ENCODE peak calls at places on chromosomes 2 and 18, in six cellular contexts. One of them, this sample, is unnamed.

GRCh38 chr18:8423051-8423558 is 186.1 kb upstream of the RAB12 start:
- DNase-seq in fibroblast of mammary gland: peak; percentile 63
- DNase-seq in A673: no peak
- DNase-seq in mucosa of descending colon: no peak
- DNase-seq in heart left ventricle: no peak
- DNase-seq in spleen: no peak
- DNase-seq in this sample: peak; percentile 31

GRCh38 chr2:28268386-28268785 is 124.3 kb upstream of the FOSL2 start:
- DNase-seq in fibroblast of mammary gland: peak; percentile 16
- DNase-seq in mucosa of descending colon: no peak
- DNase-seq in spleen: no peak
- DNase-seq in A673: no peak
- DNase-seq in heart left ventricle: no peak
- DNase-seq in this sample: no peak

GRCh38 chr18:68874361-68874760 is 76.5 kb downstream of the CCDC102B start:
- DNase-seq in mucosa of descending colon: no peak
- DNase-seq in spleen: no peak
- DNase-seq in heart left ventricle: no peak
- DNase-seq in fibroblast of mammary gland: peak; percentile 26
- DNase-seq in A673: no peak
- DNase-seq in this sample: no peak

GRCh38 chr2:10340593-10340975 is 37.9 kb downstream of the HPCAL1 start:
- DNase-seq in spleen: no peak
- DNase-seq in A673: no peak
- DNase-seq in fibroblast of mammary gland: no peak
- DNase-seq in mucosa of descending colon: no peak
- DNase-seq in heart left ventricle: no peak
- DNase-seq in this sample: no peak

GRCh38 chr2:88855620-88856408 is 164.3 kb downstream of the RPIA start:
- DNase-seq in fibroblast of mammary gland: no peak
- DNase-seq in heart left ventricle: no peak
- DNase-seq in A673: no peak
- DNase-seq in spleen: no peak
- DNase-seq in mucosa of descending colon: peak; percentile 21
- DNase-seq in this sample: no peak

GRCh38 chr2:126482582-126483464 is 173.1 kb upstream of the GYPC start:
- DNase-seq in fibroblast of mammary gland: no peak
- DNase-seq in mucosa of descending colon: no peak
- DNase-seq in heart left ventricle: no peak
- DNase-seq in spleen: no peak
- DNase-seq in A673: peak; percentile 30
- DNase-seq in this sample: peak; percentile 74

GRCh38 chr2:235608200-235608591 is 114.4 kb downstream of the AGAP1 start:
- DNase-seq in heart left ventricle: no peak
- DNase-seq in spleen: no peak
- DNase-seq in mucosa of descending colon: no peak
- DNase-seq in A673: no peak
- DNase-seq in fibroblast of mammary gland: no peak
- DNase-seq in this sample: no peak

GRCh38 chr2:101717041-101717817 is 19.7 kb downstream of the MAP4K4 start:
- DNase-seq in heart left ventricle: no peak
- DNase-seq in A673: no peak
- DNase-seq in fibroblast of mammary gland: no peak
- DNase-seq in spleen: peak; percentile 88
- DNase-seq in mucosa of descending colon: peak; percentile 28
- DNase-seq in this sample: peak; percentile 74

GRCh38 chr2:15684161-15685042 is 92.7 kb downstream of the DDX1 start:
- DNase-seq in heart left ventricle: no peak
- DNase-seq in A673: no peak
- DNase-seq in spleen: no peak
- DNase-seq in fibroblast of mammary gland: no peak
- DNase-seq in mucosa of descending colon: no peak
- DNase-seq in this sample: no peak

GRCh38 chr2:128396946-128397345 is 78.3 kb upstream of the HS6ST1 start:
- DNase-seq in fibroblast of mammary gland: no peak
- DNase-seq in heart left ventricle: no peak
- DNase-seq in spleen: no peak
- DNase-seq in A673: no peak
- DNase-seq in mucosa of descending colon: no peak
- DNase-seq in this sample: no peak

GRCh38 chr18:22789600-22789999 is 143.5 kb upstream of the RBBP8 start:
- DNase-seq in fibroblast of mammary gland: no peak
- DNase-seq in A673: no peak
- DNase-seq in mucosa of descending colon: no peak
- DNase-seq in spleen: no peak
- DNase-seq in heart left ventricle: no peak
- DNase-seq in this sample: no peak

GRCh38 chr2:24359701-24360049 is 661 bp downstream of the ITSN2 start:
- DNase-seq in A673: no peak
- DNase-seq in fibroblast of mammary gland: peak; percentile 25
- DNase-seq in heart left ventricle: peak; percentile 39
- DNase-seq in spleen: peak; percentile 91
- DNase-seq in mucosa of descending colon: peak; percentile 75
- DNase-seq in this sample: peak; percentile 21

GRCh38 chr18:48875942-48876511 is 74.7 kb downstream of the SMAD7 start:
- DNase-seq in spleen: peak; percentile 68
- DNase-seq in A673: no peak
- DNase-seq in heart left ventricle: no peak
- DNase-seq in fibroblast of mammary gland: no peak
- DNase-seq in mucosa of descending colon: no peak
- DNase-seq in this sample: peak; percentile 85

GRCh38 chr18:10170375-10170774 is 256.6 kb downstream of the VAPA start:
- DNase-seq in fibroblast of mammary gland: no peak
- DNase-seq in A673: no peak
- DNase-seq in heart left ventricle: no peak
- DNase-seq in spleen: no peak
- DNase-seq in mucosa of descending colon: no peak
- DNase-seq in this sample: no peak

GRCh38 chr2:112706170-112706664 is 14.6 kb upstream of the NT5DC4 start:
- DNase-seq in spleen: no peak
- DNase-seq in fibroblast of mammary gland: no peak
- DNase-seq in heart left ventricle: no peak
- DNase-seq in A673: no peak
- DNase-seq in mucosa of descending colon: no peak
- DNase-seq in this sample: peak; percentile 82

GRCh38 chr2:216139884-216140283 is 30.7 kb downstream of the XRCC5 start:
- DNase-seq in A673: peak; percentile 25
- DNase-seq in heart left ventricle: no peak
- DNase-seq in fibroblast of mammary gland: no peak
- DNase-seq in spleen: no peak
- DNase-seq in mucosa of descending colon: peak; percentile 55
- DNase-seq in this sample: peak; percentile 73

GRCh38 chr2:235541016-235541415 is 47.2 kb downstream of the AGAP1 start:
- DNase-seq in A673: no peak
- DNase-seq in heart left ventricle: no peak
- DNase-seq in fibroblast of mammary gland: no peak
- DNase-seq in mucosa of descending colon: peak; percentile 74
- DNase-seq in spleen: no peak
- DNase-seq in this sample: no peak

GRCh38 chr18:35026407-35027061 is 14.7 kb upstream of the MAPRE2 start:
- DNase-seq in fibroblast of mammary gland: no peak
- DNase-seq in spleen: no peak
- DNase-seq in A673: no peak
- DNase-seq in mucosa of descending colon: no peak
- DNase-seq in heart left ventricle: no peak
- DNase-seq in this sample: peak; percentile 75

GRCh38 chr18:70289351-70290330 is 796 bp downstream of the SOCS6 start:
- DNase-seq in spleen: no peak
- DNase-seq in mucosa of descending colon: peak; percentile 58
- DNase-seq in A673: peak; percentile 36
- DNase-seq in heart left ventricle: peak; percentile 45
- DNase-seq in fibroblast of mammary gland: no peak
- DNase-seq in this sample: peak; percentile 62

GRCh38 chr2:85110991-85111560 is 22.1 kb upstream of the TCF7L1 start:
- DNase-seq in mucosa of descending colon: no peak
- DNase-seq in fibroblast of mammary gland: peak; percentile 69
- DNase-seq in spleen: no peak
- DNase-seq in A673: no peak
- DNase-seq in heart left ventricle: no peak
- DNase-seq in this sample: peak; percentile 51

GRCh38 chr2:71174207-71174606 is 43.8 kb downstream of the MPHOSPH10 start:
- DNase-seq in spleen: no peak
- DNase-seq in heart left ventricle: no peak
- DNase-seq in mucosa of descending colon: no peak
- DNase-seq in fibroblast of mammary gland: no peak
- DNase-seq in A673: no peak
- DNase-seq in this sample: no peak

GRCh38 chr2:73907840-73908452 is 15.1 kb downstream of the ACTG2 start:
- DNase-seq in mucosa of descending colon: peak; percentile 55
- DNase-seq in fibroblast of mammary gland: peak; percentile 45
- DNase-seq in spleen: no peak
- DNase-seq in heart left ventricle: no peak
- DNase-seq in A673: peak; percentile 54
- DNase-seq in this sample: peak; percentile 58

GRCh38 chr18:55981712-55982475 is 393.9 kb upstream of the TCF4 start:
- DNase-seq in heart left ventricle: no peak
- DNase-seq in fibroblast of mammary gland: no peak
- DNase-seq in mucosa of descending colon: no peak
- DNase-seq in A673: no peak
- DNase-seq in spleen: no peak
- DNase-seq in this sample: no peak

GRCh38 chr2:31129835-31130561 is 8.2 kb downstream of the GALNT14 start:
- DNase-seq in fibroblast of mammary gland: no peak
- DNase-seq in heart left ventricle: no peak
- DNase-seq in A673: peak; percentile 37
- DNase-seq in mucosa of descending colon: no peak
- DNase-seq in spleen: no peak
- DNase-seq in this sample: no peak

GRCh38 chr2:197034292-197034691 is 107.8 kb upstream of the PGAP1 start:
- DNase-seq in fibroblast of mammary gland: no peak
- DNase-seq in mucosa of descending colon: no peak
- DNase-seq in heart left ventricle: no peak
- DNase-seq in spleen: no peak
- DNase-seq in A673: no peak
- DNase-seq in this sample: no peak

GRCh38 chr2:19256239-19256638 is 102.2 kb downstream of the OSR1 start:
- DNase-seq in A673: no peak
- DNase-seq in heart left ventricle: no peak
- DNase-seq in fibroblast of mammary gland: peak; percentile 99
- DNase-seq in mucosa of descending colon: peak; percentile 4
- DNase-seq in spleen: no peak
- DNase-seq in this sample: no peak

GRCh38 chr2:113283704-113284284 is 5.1 kb upstream of the PAX8 start:
- DNase-seq in heart left ventricle: peak; percentile 65
- DNase-seq in spleen: peak; percentile 83
- DNase-seq in A673: peak; percentile 48
- DNase-seq in mucosa of descending colon: peak; percentile 39
- DNase-seq in fibroblast of mammary gland: peak; percentile 86
- DNase-seq in this sample: peak; percentile 59

GRCh38 chr18:49041677-49042570 is 91.2 kb upstream of the SMAD7 start:
- DNase-seq in mucosa of descending colon: peak; percentile 88
- DNase-seq in spleen: no peak
- DNase-seq in heart left ventricle: peak; percentile 64
- DNase-seq in fibroblast of mammary gland: peak; percentile 61
- DNase-seq in A673: peak; percentile 49
- DNase-seq in this sample: peak; percentile 72

GRCh38 chr18:2535419-2535910 is 35.8 kb downstream of the METTL4 start:
- DNase-seq in heart left ventricle: no peak
- DNase-seq in spleen: no peak
- DNase-seq in fibroblast of mammary gland: no peak
- DNase-seq in mucosa of descending colon: no peak
- DNase-seq in A673: no peak
- DNase-seq in this sample: peak; percentile 30

GRCh38 chr2:11752906-11753305 is 6.5 kb downstream of the LPIN1 start:
- DNase-seq in spleen: no peak
- DNase-seq in mucosa of descending colon: no peak
- DNase-seq in heart left ventricle: no peak
- DNase-seq in fibroblast of mammary gland: no peak
- DNase-seq in A673: no peak
- DNase-seq in this sample: no peak
- H3K4me3 ChIP-seq in spleen: no peak overlapping the region
- H3K4me3 ChIP-seq in mucosa of descending colon: no peak overlapping the region
- H3K4me3 ChIP-seq in heart left ventricle: no peak overlapping the region
- H3K4me3 ChIP-seq in fibroblast of mammary gland: no peak overlapping the region
- H3K4me3 ChIP-seq in A673: no peak overlapping the region
- H3K4me3 ChIP-seq in this sample: no peak overlapping the region

GRCh38 chr18:77108001-77108692 is 24.4 kb downstream of the MBP start:
- DNase-seq in mucosa of descending colon: peak; percentile 64
- DNase-seq in heart left ventricle: peak; percentile 65
- DNase-seq in A673: no peak
- DNase-seq in spleen: no peak
- DNase-seq in fibroblast of mammary gland: peak; percentile 91
- DNase-seq in this sample: no peak
- H3K4me3 ChIP-seq in mucosa of descending colon: no peak overlapping the region
- H3K4me3 ChIP-seq in heart left ventricle: no peak overlapping the region
- H3K4me3 ChIP-seq in A673: peak overlapping the region; percentile 5
- H3K4me3 ChIP-seq in spleen: no peak overlapping the region
- H3K4me3 ChIP-seq in fibroblast of mammary gland: no peak overlapping the region
- H3K4me3 ChIP-seq in this sample: no peak overlapping the region

DNA sequence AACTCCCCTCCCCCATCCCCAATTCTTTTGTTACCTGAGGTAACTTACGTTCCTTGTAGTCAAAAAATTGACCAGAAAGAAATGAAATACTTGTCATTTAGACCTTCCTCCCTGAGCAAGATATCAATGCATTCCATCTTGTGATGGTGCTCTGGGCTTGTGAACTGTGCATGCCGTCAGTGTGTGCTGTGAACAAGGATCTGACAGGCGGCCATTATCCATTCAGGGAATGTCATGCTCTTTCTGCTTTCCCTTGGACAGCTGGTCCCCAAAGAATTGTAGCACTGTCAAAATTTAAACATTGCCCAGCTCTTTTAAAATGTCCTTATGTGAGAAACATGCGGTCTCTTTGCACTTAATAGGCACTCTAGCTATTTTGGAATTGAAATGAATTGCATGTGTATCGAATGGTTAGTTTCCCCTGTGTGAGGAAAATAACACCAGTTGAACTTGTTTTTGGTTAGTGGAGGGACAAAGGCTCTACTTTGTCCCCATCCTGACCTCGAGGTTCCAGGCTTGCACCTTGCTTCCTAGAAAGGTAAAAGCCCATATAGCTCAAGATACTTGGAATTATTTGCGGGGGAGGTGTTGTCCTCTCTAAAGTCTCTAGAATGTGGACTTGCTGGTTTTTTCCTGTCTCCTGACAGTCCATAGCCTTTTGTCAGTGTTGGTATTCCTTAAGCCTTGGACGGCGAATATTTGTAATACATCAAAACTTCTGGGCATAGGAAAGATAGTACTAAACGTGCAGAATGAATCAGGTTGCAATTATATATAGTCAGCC is 350.9 kb downstream of the NUP35 start:
- DNase-seq in heart left ventricle: no peak
- DNase-seq in fibroblast of mammary gland: no peak
- DNase-seq in spleen: no peak
- DNase-seq in mucosa of descending colon: no peak
- DNase-seq in A673: no peak
- DNase-seq in this sample: peak; percentile 14
- H3K4me3 ChIP-seq in heart left ventricle: no peak overlapping the region
- H3K4me3 ChIP-seq in fibroblast of mammary gland: no peak overlapping the region
- H3K4me3 ChIP-seq in spleen: no peak overlapping the region
- H3K4me3 ChIP-seq in mucosa of descending colon: no peak overlapping the region
- H3K4me3 ChIP-seq in A673: no peak overlapping the region
- H3K4me3 ChIP-seq in this sample: no peak overlapping the region

GRCh38 chr18:11689031-11689971 is at the start of gene GNAL:
- DNase-seq in heart left ventricle: peak; percentile 81
- DNase-seq in A673: peak; percentile 80
- DNase-seq in spleen: peak; percentile 81
- DNase-seq in mucosa of descending colon: peak; percentile 82
- DNase-seq in fibroblast of mammary gland: peak; percentile 84
- DNase-seq in this sample: peak; percentile 94

GRCh38 chr18:11695736-11696135 is 6.7 kb downstream of the GNAL start:
- DNase-seq in heart left ventricle: no peak
- DNase-seq in fibroblast of mammary gland: no peak
- DNase-seq in mucosa of descending colon: no peak
- DNase-seq in spleen: no peak
- DNase-seq in A673: no peak
- DNase-seq in this sample: no peak

GRCh38 chr18:11689972-11690570 is 1.0 kb downstream of the GNAL start:
- DNase-seq in fibroblast of mammary gland: peak; percentile 29
- DNase-seq in heart left ventricle: no peak
- DNase-seq in spleen: no peak
- DNase-seq in mucosa of descending colon: peak; percentile 8
- DNase-seq in A673: peak; percentile 11
- DNase-seq in this sample: peak; percentile 50
- H3K4me3 ChIP-seq in fibroblast of mammary gland: peak overlapping the region; percentile 4
- H3K4me3 ChIP-seq in heart left ventricle: peak overlapping the region; percentile 59
- H3K4me3 ChIP-seq in spleen: peak overlapping the region; percentile 40
- H3K4me3 ChIP-seq in mucosa of descending colon: no peak overlapping the region
- H3K4me3 ChIP-seq in A673: peak overlapping the region; percentile 42
- H3K4me3 ChIP-seq in this sample: peak overlapping the region; percentile 76

This sample was measured in mesendoderm.